ENCODE peak calls at places on chromosome 12, in nine cellular contexts. P is HT1080; Z is activated CD4-positive, CD25-positive, alpha-beta regulatory T cell; S is stimulated activated naive CD4-positive, alpha-beta T cell; B is NCI-H1092 treated with DMSO at 0.1 percent for 48 hours; U is GM12878; C is Right ventricle myocardium superior; X is HS-5; V is LHCN-M2. F is an unnamed sample.

GRCh38 chr12:16796168-16796567 is 190.2 kb upstream of the LMO3 start:
- DNase-seq in C (no peak), P (no peak), U (no peak), Z (no peak), S (no peak), V (no peak), X (no peak), B (no peak), F (no peak)

GRCh38 chr12:54549774-54550451 is 512 bp downstream of the PDE1B start:
- DNase-seq in Z (no peak), B (peak; percentile 43), S (peak; percentile 46), C (no peak), V (peak; percentile 7), P (no peak), X (peak; percentile 8), U (no peak), F (peak; percentile 17)

GRCh38 chr12:223751-224240 is 9.8 kb upstream of the SLC6A12 start:
- DNase-seq in U (no peak), X (no peak), Z (no peak), B (no peak), S (no peak), C (no peak), P (no peak), V (no peak), F (no peak)

GRCh38 chr12:94704452-94704871 is 54.1 kb upstream of the TMCC3 start:
- DNase-seq in U (no peak), X (no peak), C (no peak), V (peak; percentile 80), S (no peak), B (peak; percentile 76), Z (no peak), P (peak; percentile 69), F (peak; percentile 8)

GRCh38 chr12:112833272-112833671 is 41.7 kb downstream of the RPH3A start:
- DNase-seq in X (no peak), B (no peak), V (no peak), P (no peak), S (no peak), C (no peak), U (no peak), Z (no peak), F (no peak)

GRCh38 chr12:114888928-114889327 is 205.0 kb upstream of the TBX3 start:
- DNase-seq in U (no peak), V (no peak), S (no peak), P (no peak), C (no peak), B (no peak), X (no peak), Z (no peak), F (no peak)

GRCh38 chr12:86526060-86526595 is 269.9 kb upstream of the MGAT4C start:
- DNase-seq in V (no peak), C (no peak), B (no peak), P (no peak), Z (no peak), X (no peak), S (no peak), U (no peak), F (no peak)

GRCh38 chr12:114901316-114901715 is 217.3 kb upstream of the TBX3 start:
- DNase-seq in U (no peak), P (no peak), B (no peak), S (no peak), X (no peak), C (no peak), Z (no peak), V (no peak), F (no peak)

GRCh38 chr12:10358131-10358530 is 31.7 kb downstream of the KLRK1 start:
- DNase-seq in V (no peak), P (no peak), X (no peak), C (no peak), B (peak; percentile 45), Z (no peak), U (no peak), S (no peak), F (no peak)

GRCh38 chr12:68479261-68479581 is 131.5 kb upstream of the RAP1B start:
- DNase-seq in V (no peak), P (no peak), U (no peak), B (no peak), X (no peak), Z (no peak), C (no peak), S (no peak), F (no peak)

GRCh38 chr12:131604146-131604844 is 106.6 kb upstream of the SFSWAP start:
- DNase-seq in C (peak; percentile 28), B (no peak), V (no peak), S (peak; percentile 60), X (no peak), U (no peak), P (no peak), Z (no peak), F (no peak)

GRCh38 chr12:52401926-52402325 is 4.2 kb downstream of the KRT82 start:
- DNase-seq in C (no peak), B (no peak), U (no peak), X (no peak), V (no peak), P (no peak), S (no peak), Z (no peak), F (no peak)

GRCh38 chr12:85835810-85836715 is at the start of gene RASSF9:
- DNase-seq in U (no peak), V (peak; percentile 13), X (no peak), S (no peak), B (no peak), Z (no peak), P (peak; percentile 55), C (peak; percentile 81), F (no peak)

F was measured in G401.